ENCODE peak calls at places on chromosomes 5 and 9, in eight cellular contexts. One of them, this sample, is unnamed.

GRCh38 chr5:10676224-10676623 is 84.8 kb downstream of the DAP start:
- DNase-seq in GM23338: no peak
- DNase-seq in endothelial cell: no peak
- DNase-seq in BJ: no peak
- DNase-seq in PC-9: no peak
- DNase-seq in CD4-positive, alpha-beta T cell: no peak
- DNase-seq in ovary: no peak
- DNase-seq in B cell: no peak
- DNase-seq in this sample: no peak

GRCh38 chr9:684950-685340 is 156.6 kb upstream of the DMRT1 start:
- DNase-seq in BJ: no peak
- DNase-seq in PC-9: no peak
- DNase-seq in CD4-positive, alpha-beta T cell: no peak
- DNase-seq in ovary: no peak
- DNase-seq in GM23338: no peak
- DNase-seq in B cell: no peak
- DNase-seq in endothelial cell: no peak
- DNase-seq in this sample: no peak

GRCh38 chr9:17031546-17031945 is 103.3 kb upstream of the CNTLN start:
- DNase-seq in GM23338: no peak
- DNase-seq in PC-9: no peak
- DNase-seq in CD4-positive, alpha-beta T cell: no peak
- DNase-seq in BJ: no peak
- DNase-seq in endothelial cell: no peak
- DNase-seq in B cell: no peak
- DNase-seq in ovary: no peak
- DNase-seq in this sample: no peak

GRCh38 chr5:147530801-147531389 is 21.0 kb upstream of the DPYSL3 start:
- DNase-seq in CD4-positive, alpha-beta T cell: no peak
- DNase-seq in endothelial cell: no peak
- DNase-seq in BJ: no peak
- DNase-seq in B cell: no peak
- DNase-seq in PC-9: no peak
- DNase-seq in ovary: no peak
- DNase-seq in GM23338: no peak
- DNase-seq in this sample: no peak

GRCh38 chr5:170782438-170782837 is 1.1 kb upstream of the GABRP start:
- DNase-seq in GM23338: no peak
- DNase-seq in B cell: no peak
- DNase-seq in CD4-positive, alpha-beta T cell: no peak
- DNase-seq in ovary: no peak
- DNase-seq in BJ: no peak
- DNase-seq in PC-9: no peak
- DNase-seq in endothelial cell: no peak
- DNase-seq in this sample: no peak

GRCh38 chr5:131275996-131276535 is 12.2 kb downstream of the CDC42SE2 start:
- DNase-seq in ovary: no peak
- DNase-seq in GM23338: no peak
- DNase-seq in BJ: no peak
- DNase-seq in B cell: peak
- DNase-seq in endothelial cell: no peak
- DNase-seq in CD4-positive, alpha-beta T cell: no peak
- DNase-seq in PC-9: no peak
- DNase-seq in this sample: no peak

GRCh38 chr9:35406183-35406959 is 83.5 kb upstream of the RUSC2 start:
- DNase-seq in ovary: peak
- DNase-seq in BJ: no peak
- DNase-seq in endothelial cell: peak
- DNase-seq in CD4-positive, alpha-beta T cell: no peak
- DNase-seq in PC-9: no peak
- DNase-seq in B cell: peak
- DNase-seq in GM23338: peak
- DNase-seq in this sample: peak

GRCh38 chr5:91535508-91535907 is 152.4 kb upstream of the ARRDC3 start:
- DNase-seq in endothelial cell: no peak
- DNase-seq in CD4-positive, alpha-beta T cell: no peak
- DNase-seq in ovary: no peak
- DNase-seq in GM23338: peak
- DNase-seq in B cell: no peak
- DNase-seq in PC-9: no peak
- DNase-seq in BJ: no peak
- DNase-seq in this sample: no peak

GRCh38 chr9:29220852-29221251 is 1647.6 kb upstream of the C9orf72 start:
- DNase-seq in GM23338: no peak
- DNase-seq in ovary: no peak
- DNase-seq in CD4-positive, alpha-beta T cell: no peak
- DNase-seq in BJ: no peak
- DNase-seq in B cell: no peak
- DNase-seq in PC-9: no peak
- DNase-seq in endothelial cell: no peak
- DNase-seq in this sample: no peak

GRCh38 chr5:155539958-155540595 is 526.5 kb downstream of the KIF4B start:
- DNase-seq in BJ: no peak
- DNase-seq in PC-9: no peak
- DNase-seq in ovary: no peak
- DNase-seq in endothelial cell: no peak
- DNase-seq in GM23338: peak
- DNase-seq in B cell: no peak
- DNase-seq in CD4-positive, alpha-beta T cell: no peak
- DNase-seq in this sample: no peak

GRCh38 chr5:8825161-8825757 is 720.6 kb downstream of the SEMA5A start:
- DNase-seq in PC-9: no peak
- DNase-seq in CD4-positive, alpha-beta T cell: no peak
- DNase-seq in ovary: no peak
- DNase-seq in GM23338: no peak
- DNase-seq in endothelial cell: no peak
- DNase-seq in BJ: no peak
- DNase-seq in B cell: no peak
- DNase-seq in this sample: no peak

GRCh38 chr5:163489055-163489744 is 16.2 kb upstream of the MAT2B start:
- DNase-seq in BJ: no peak
- DNase-seq in CD4-positive, alpha-beta T cell: no peak
- DNase-seq in B cell: no peak
- DNase-seq in GM23338: peak
- DNase-seq in ovary: no peak
- DNase-seq in PC-9: no peak
- DNase-seq in endothelial cell: peak
- DNase-seq in this sample: peak

GRCh38 chr9:27261517-27262211 is 35.3 kb downstream of the EQTN start:
- DNase-seq in ovary: no peak
- DNase-seq in PC-9: no peak
- DNase-seq in CD4-positive, alpha-beta T cell: no peak
- DNase-seq in BJ: no peak
- DNase-seq in endothelial cell: no peak
- DNase-seq in GM23338: no peak
- DNase-seq in B cell: no peak
- DNase-seq in this sample: no peak

GRCh38 chr5:36662291-36662851 is 56.0 kb downstream of the SLC1A3 start:
- DNase-seq in ovary: no peak
- DNase-seq in BJ: no peak
- DNase-seq in CD4-positive, alpha-beta T cell: no peak
- DNase-seq in B cell: no peak
- DNase-seq in PC-9: no peak
- DNase-seq in GM23338: no peak
- DNase-seq in endothelial cell: no peak
- DNase-seq in this sample: no peak

DNA sequence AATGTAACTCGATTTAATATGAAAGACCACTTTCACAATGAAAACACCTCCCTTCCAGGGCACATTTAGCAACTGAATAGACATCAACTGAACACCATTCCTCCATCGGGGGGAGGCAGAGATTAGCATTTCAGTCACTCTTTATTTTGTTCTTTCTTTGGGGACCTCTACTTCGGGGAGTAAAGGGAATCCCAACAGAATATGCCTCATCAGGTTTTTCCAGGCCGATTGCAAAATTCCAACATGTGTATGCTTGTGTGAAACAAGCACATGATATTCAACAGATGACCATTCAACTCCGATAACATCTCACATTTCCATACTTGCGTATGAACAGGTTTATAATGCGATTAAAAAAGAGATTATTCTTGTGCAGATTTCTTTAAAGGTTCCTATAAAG is 124.2 kb upstream of the RETREG1 start:
- DNase-seq in GM23338: peak
- DNase-seq in CD4-positive, alpha-beta T cell: no peak
- DNase-seq in BJ: no peak
- DNase-seq in PC-9: no peak
- DNase-seq in B cell: no peak
- DNase-seq in endothelial cell: no peak
- DNase-seq in ovary: no peak
- DNase-seq in this sample: no peak
- TF ChIP-seq CTCF in GM23338: no peak
- TF ChIP-seq CTCF in CD4-positive, alpha-beta T cell: no peak
- TF ChIP-seq CTCF in BJ: no peak
- TF ChIP-seq CTCF in PC-9: no peak
- TF ChIP-seq CTCF in B cell: no peak
- TF ChIP-seq CTCF in endothelial cell: no peak
- TF ChIP-seq CTCF in ovary: no peak
- TF ChIP-seq CTCF in this sample: no peak

DNA sequence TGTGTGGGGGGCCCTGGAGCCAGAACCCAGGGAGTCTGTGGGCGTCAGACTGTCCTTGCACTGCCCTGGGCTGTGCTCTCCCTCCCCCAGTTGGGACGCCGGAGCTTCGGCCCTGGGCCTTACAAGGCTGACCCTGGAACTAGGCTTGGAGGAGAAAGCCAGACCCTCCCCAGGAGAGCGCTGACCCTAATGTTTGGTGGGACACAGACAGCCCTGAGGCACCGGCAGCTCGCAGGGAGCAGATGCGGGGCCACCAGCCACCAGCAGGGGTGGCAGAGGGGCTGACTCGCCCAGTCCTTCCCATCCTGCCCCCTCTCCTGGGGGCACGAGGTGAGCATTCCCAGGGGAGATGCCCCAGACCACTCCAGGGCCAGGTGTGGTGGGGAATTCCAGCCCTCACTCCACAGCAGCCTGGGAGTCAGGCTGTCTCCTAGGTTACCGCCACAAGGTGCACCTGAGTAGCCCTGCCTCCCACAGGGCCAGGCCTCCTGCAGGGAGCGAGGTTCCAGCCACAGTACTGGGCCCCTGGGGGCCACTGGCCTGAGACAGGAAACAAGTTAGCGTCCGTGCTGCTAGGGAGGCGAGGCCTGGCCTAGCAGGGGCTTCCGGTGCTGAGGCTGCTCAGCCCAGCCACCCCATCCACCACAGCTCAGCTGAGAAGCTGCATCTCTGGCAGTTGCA is 134.6 kb downstream of the OLFM1 start:
- DNase-seq in endothelial cell: no peak
- DNase-seq in GM23338: peak
- DNase-seq in CD4-positive, alpha-beta T cell: no peak
- DNase-seq in B cell: no peak
- DNase-seq in BJ: no peak
- DNase-seq in ovary: no peak
- DNase-seq in PC-9: no peak
- DNase-seq in this sample: no peak
- TF ChIP-seq CTCF in endothelial cell: peak
- TF ChIP-seq CTCF in GM23338: peak
- TF ChIP-seq CTCF in CD4-positive, alpha-beta T cell: no peak
- TF ChIP-seq CTCF in B cell: no peak
- TF ChIP-seq CTCF in BJ: no peak
- TF ChIP-seq CTCF in ovary: no peak
- TF ChIP-seq CTCF in PC-9: no peak
- TF ChIP-seq CTCF in this sample: peak

GRCh38 chr5:39249560-39250274 is 30.4 kb upstream of the FYB1 start:
- DNase-seq in B cell: no peak
- DNase-seq in BJ: no peak
- DNase-seq in ovary: no peak
- DNase-seq in endothelial cell: no peak
- DNase-seq in GM23338: no peak
- DNase-seq in CD4-positive, alpha-beta T cell: no peak
- DNase-seq in PC-9: no peak
- DNase-seq in this sample: no peak
- TF ChIP-seq CTCF in B cell: no peak
- TF ChIP-seq CTCF in BJ: no peak
- TF ChIP-seq CTCF in ovary: no peak
- TF ChIP-seq CTCF in endothelial cell: no peak
- TF ChIP-seq CTCF in GM23338: no peak
- TF ChIP-seq CTCF in CD4-positive, alpha-beta T cell: no peak
- TF ChIP-seq CTCF in PC-9: no peak
- TF ChIP-seq CTCF in this sample: no peak

DNA sequence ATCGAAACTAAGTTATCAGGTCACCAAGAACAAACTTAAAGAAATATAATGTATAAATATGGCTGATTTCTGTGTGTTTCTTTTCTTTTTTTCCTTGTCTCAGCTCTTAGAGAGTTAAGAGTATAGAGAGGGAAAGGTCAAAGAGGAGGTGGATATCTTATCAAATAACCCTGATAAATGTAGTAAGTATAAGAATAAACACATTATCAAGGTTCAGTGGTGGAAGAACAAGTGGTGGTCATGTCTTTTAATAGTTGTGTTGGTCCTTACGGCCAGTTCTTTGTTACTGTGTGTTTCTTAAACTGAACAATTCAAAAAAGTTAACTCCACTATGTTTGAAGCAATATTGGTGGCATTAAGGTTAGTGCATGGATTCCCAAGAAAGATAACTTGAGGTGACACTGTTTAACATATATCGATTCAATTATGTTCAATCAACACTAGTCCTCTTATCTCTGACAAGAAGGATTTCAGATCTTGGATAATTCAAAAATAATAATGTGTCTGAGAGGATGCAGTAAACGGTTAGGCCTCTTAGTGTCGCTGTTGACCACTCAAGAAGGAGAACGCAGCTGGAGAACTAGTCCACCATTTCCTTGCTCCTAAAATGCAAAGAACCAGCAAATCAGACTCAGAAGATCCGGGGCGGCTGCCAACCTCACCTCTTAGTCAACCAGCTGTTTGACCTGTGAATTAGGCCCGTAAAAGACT is at the start of gene PCDHGA3:
- DNase-seq in PC-9: no peak
- DNase-seq in ovary: no peak
- DNase-seq in GM23338: peak
- DNase-seq in endothelial cell: no peak
- DNase-seq in CD4-positive, alpha-beta T cell: no peak
- DNase-seq in B cell: no peak
- DNase-seq in BJ: no peak
- DNase-seq in this sample: no peak
- TF ChIP-seq CTCF in PC-9: peak
- TF ChIP-seq CTCF in ovary: no peak
- TF ChIP-seq CTCF in GM23338: peak
- TF ChIP-seq CTCF in endothelial cell: peak
- TF ChIP-seq CTCF in CD4-positive, alpha-beta T cell: no peak
- TF ChIP-seq CTCF in B cell: peak
- TF ChIP-seq CTCF in BJ: peak
- TF ChIP-seq CTCF in this sample: no peak

GRCh38 chr5:77957-78804 is 13.8 kb upstream of the PLEKHG4B start:
- DNase-seq in CD4-positive, alpha-beta T cell: no peak
- DNase-seq in B cell: peak
- DNase-seq in endothelial cell: peak
- DNase-seq in ovary: no peak
- DNase-seq in BJ: peak
- DNase-seq in PC-9: peak
- DNase-seq in GM23338: peak
- DNase-seq in this sample: peak
- TF ChIP-seq CTCF in CD4-positive, alpha-beta T cell: no peak
- TF ChIP-seq CTCF in B cell: no peak
- TF ChIP-seq CTCF in endothelial cell: no peak
- TF ChIP-seq CTCF in ovary: no peak
- TF ChIP-seq CTCF in BJ: peak
- TF ChIP-seq CTCF in PC-9: peak
- TF ChIP-seq CTCF in GM23338: peak
- TF ChIP-seq CTCF in this sample: no peak